ENCODE peak calls at places on chromosome 13, in four cellular contexts. B is iris pigment epithelial cell; W is stimulated activated CD4-positive, alpha-beta T cell treated with anti-CD3 and anti-CD28 coated beads, Interleukin-4, amount 100 ng/mL, for 24 hours; G is AG09319. K is an unnamed sample.

GRCh38 chr13:52644108-52644507 is 1.9 kb downstream of the HNRNPA1L2 start:
- DNase-seq in B (peak; percentile 21), W (no peak), G (no peak), K (no peak)

GRCh38 chr13:99659234-99659633 is 158.0 kb downstream of the TM9SF2 start:
- DNase-seq in B (no peak), W (no peak), G (no peak), K (no peak)

GRCh38 chr13:44378277-44378676 is 4.7 kb downstream of the SERP2 start:
- DNase-seq in B (no peak), W (no peak), G (no peak), K (no peak)

GRCh38 chr13:59446391-59446790 is 717.3 kb downstream of the DIAPH3 start:
- DNase-seq in B (no peak), W (no peak), G (no peak), K (no peak)

GRCh38 chr13:27170521-27171243 is 929 bp downstream of the USP12 start:
- DNase-seq in B (peak; percentile 42), W (peak; percentile 53), G (no peak), K (no peak)

GRCh38 chr13:74413482-74413881 is 279.3 kb upstream of the KLF12 start:
- DNase-seq in B (no peak), W (no peak), G (no peak), K (no peak)

GRCh38 chr13:99704390-99704789 is 203.1 kb downstream of the TM9SF2 start:
- DNase-seq in B (no peak), W (no peak), G (no peak), K (no peak)

GRCh38 chr13:95660981-95661581 is 15.9 kb upstream of the DNAJC3 start:
- DNase-seq in B (peak; percentile 42), W (no peak), G (no peak), K (no peak)

GRCh38 chr13:67223024-67223423 is 7.1 kb downstream of the PCDH9 start:
- DNase-seq in B (peak; percentile 68), W (no peak), G (no peak), K (no peak)

GRCh38 chr13:50650478-50650877 is 193.0 kb downstream of the DLEU7 start:
- DNase-seq in B (no peak), W (no peak), G (no peak), K (no peak)

GRCh38 chr13:28100149-28101121 is at the start of gene FLT3:
- DNase-seq in B (peak; percentile 54), W (peak; percentile 18), G (no peak), K (no peak)

GRCh38 chr13:75715598-75716523 is 79.7 kb downstream of the LMO7 start:
- DNase-seq in B (peak; percentile 55), W (no peak), G (no peak), K (no peak)

GRCh38 chr13:41587490-41587889 is 130.1 kb downstream of the RGCC start:
- DNase-seq in B (no peak), W (peak; percentile 7), G (no peak), K (no peak)

GRCh38 chr13:85995788-85996418 is 196.7 kb upstream of the SLITRK6 start:
- DNase-seq in B (no peak), W (no peak), G (no peak), K (no peak)

GRCh38 chr13:113907637-113908617 is 44.1 kb upstream of the GAS6 start:
- DNase-seq in B (peak; percentile 35), W (no peak), G (no peak), K (peak; percentile 64)

GRCh38 chr13:99304541-99304940 is 2.7 kb downstream of the GPR183 start:
- DNase-seq in B (no peak), W (no peak), G (no peak), K (no peak)

GRCh38 chr13:106630162-106630561 is 62.2 kb upstream of the ARGLU1 start:
- DNase-seq in B (no peak), W (no peak), G (no peak), K (no peak)

GRCh38 chr13:77595166-77595810 is 59.8 kb downstream of the SCEL start:
- DNase-seq in B (no peak), W (no peak), G (no peak), K (no peak)

GRCh38 chr13:112119192-112120030 is 52.5 kb downstream of the SOX1 start:
- DNase-seq in B (no peak), W (no peak), G (no peak), K (no peak)

GRCh38 chr13:112066624-112067004 is 335 bp upstream of the SOX1 start:
- DNase-seq in B (no peak), W (peak; percentile 39), G (no peak), K (no peak)

GRCh38 chr13:108322206-108322824 is 52.8 kb downstream of the TNFSF13B start:
- DNase-seq in B (peak; percentile 47), W (no peak), G (no peak), K (no peak)

GRCh38 chr13:113639661-113640262 is 18.2 kb downstream of the ATP4B start:
- DNase-seq in B (no peak), W (no peak), G (no peak), K (no peak)

GRCh38 chr13:64371461-64371860 is 2858.7 kb downstream of the PCDH9 start:
- DNase-seq in B (no peak), W (no peak), G (no peak), K (no peak)

GRCh38 chr13:74346960-74347359 is 212.8 kb upstream of the KLF12 start:
- DNase-seq in B (no peak), W (no peak), G (no peak), K (no peak)

GRCh38 chr13:47594833-47595232 is 406.2 kb downstream of the SUCLA2 start:
- DNase-seq in B (peak; percentile 21), W (no peak), G (no peak), K (no peak)

GRCh38 chr13:50123515-50123861 is 108.2 kb downstream of the KCNRG start:
- DNase-seq in B (no peak), W (no peak), G (no peak), K (no peak)

GRCh38 chr13:31629085-31629785 is 110.1 kb upstream of the RXFP2 start:
- DNase-seq in B (peak; percentile 60), W (no peak), G (no peak), K (no peak)

GRCh38 chr13:44174769-44175425 is 198.7 kb upstream of the SERP2 start:
- DNase-seq in B (peak; percentile 75), W (no peak), G (no peak), K (no peak)

GRCh38 chr13:111938743-111939142 is 128.2 kb upstream of the SOX1 start:
- DNase-seq in B (no peak), W (no peak), G (no peak), K (no peak)

GRCh38 chr13:39835253-39835652 is 179.8 kb downstream of the COG6 start:
- DNase-seq in B (peak; percentile 15), W (no peak), G (no peak), K (no peak)

GRCh38 chr13:80361883-80362327 is 21.0 kb upstream of the SPRY2 start:
- DNase-seq in B (no peak), W (no peak), G (no peak), K (no peak)

GRCh38 chr13:50081106-50081898 is 66.1 kb downstream of the KCNRG start:
- DNase-seq in B (no peak), W (peak; percentile 53), G (no peak), K (no peak)

GRCh38 chr13:108270442-108270841 is 924 bp downstream of the TNFSF13B start:
- DNase-seq in B (no peak), W (no peak), G (no peak), K (no peak)

GRCh38 chr13:25180795-25181537 is 8.9 kb upstream of the AMER2 start:
- DNase-seq in B (no peak), W (no peak), G (no peak), K (no peak)

GRCh38 chr13:49625392-49626137 is 2.7 kb upstream of the ARL11 start:
- DNase-seq in B (no peak), W (no peak), G (no peak), K (no peak)

GRCh38 chr13:105672911-105673310 is 862.6 kb downstream of the EFNB2 start:
- DNase-seq in B (no peak), W (no peak), G (no peak), K (no peak)

GRCh38 chr13:111046590-111047141 is 68.4 kb upstream of the ARHGEF7 start:
- DNase-seq in B (peak; percentile 58), W (no peak), G (no peak), K (no peak)

GRCh38 chr13:67662997-67663396 is 432.9 kb upstream of the PCDH9 start:
- DNase-seq in B (no peak), W (no peak), G (no peak), K (no peak)

GRCh38 chr13:43305416-43305815 is 282.0 kb downstream of the DNAJC15 start:
- DNase-seq in B (no peak), W (no peak), G (no peak), K (no peak)